ENCODE peak calls at places on chromosomes 11 and 22, in five cellular contexts. M is foreskin fibroblast, A is mucosa of descending colon, N is AG04449, E is tibial nerve. W is an unnamed sample.

GRCh38 chr22:36463783-36464184 is 17.7 kb downstream of the TXN2 start:
- DNase-seq in N (no peak), E (no peak), M (no peak), A (no peak), W (no peak)

GRCh38 chr11:64287676-64288352 is 2.2 kb downstream of the GPR137 start:
- DNase-seq in M (no peak), E (no peak), N (no peak), A (no peak), W (no peak)

GRCh38 chr11:113952070-113952469 is 22.8 kb upstream of the HTR3A start:
- DNase-seq in A (no peak), E (no peak), N (no peak), M (no peak), W (no peak)

GRCh38 chr11:65585396-65586246 is 9.8 kb downstream of the EHBP1L1 start:
- DNase-seq in E (no peak), A (no peak), M (no peak), N (no peak), W (no peak)

GRCh38 chr11:9847636-9848035 is 183.8 kb downstream of the SWAP70 start:
- DNase-seq in A (no peak), M (no peak), N (no peak), E (no peak), W (no peak)

GRCh38 chr11:62336949-62337681 is at the start of gene ASRGL1:
- DNase-seq in N (no peak), M (peak), A (peak), E (peak), W (no peak)

GRCh38 chr22:42797021-42797420 is 60.1 kb downstream of the ARFGAP3 start:
- DNase-seq in E (no peak), N (no peak), M (no peak), A (no peak), W (no peak)

GRCh38 chr11:80388133-80388532 is 947.3 kb upstream of the TENM4 start:
- DNase-seq in N (no peak), M (no peak), E (no peak), A (no peak), W (no peak)

GRCh38 chr11:44831605-44832394 is 105.0 kb downstream of the TSPAN18 start:
- DNase-seq in N (no peak), M (no peak), A (no peak), E (no peak), W (no peak)

GRCh38 chr11:76661306-76661751 is 9.2 kb downstream of the LRRC32 start:
- DNase-seq in M (no peak), A (no peak), N (no peak), E (no peak), W (no peak)

GRCh38 chr11:70383664-70384395 is 14.5 kb upstream of the CTTN start:
- DNase-seq in A (no peak), E (no peak), M (no peak), N (no peak), W (no peak)

GRCh38 chr11:17931595-17931994 is 81.3 kb downstream of the SERGEF start:
- DNase-seq in M (no peak), A (no peak), N (no peak), E (no peak), W (no peak)

GRCh38 chr11:97909544-97910394 is 1111.0 kb upstream of the CNTN5 start:
- DNase-seq in M (no peak), E (no peak), N (peak), A (no peak), W (no peak)

GRCh38 chr11:44235765-44236201 is 74.2 kb downstream of the ALX4 start:
- DNase-seq in E (no peak), A (no peak), M (no peak), N (no peak), W (no peak)

GRCh38 chr11:61771995-61772455 is 19.6 kb downstream of the MYRF start:
- DNase-seq in E (no peak), A (no peak), M (no peak), N (no peak), W (no peak)

GRCh38 chr11:14253437-14253836 is 105.5 kb downstream of the RRAS2 start:
- DNase-seq in A (no peak), E (no peak), N (no peak), M (no peak), W (no peak)

GRCh38 chr11:106723071-106723470 is 295.2 kb downstream of the GUCY1A2 start:
- DNase-seq in M (no peak), E (no peak), N (no peak), A (no peak), W (no peak)

GRCh38 chr11:120626791-120627190 is 115.2 kb downstream of the GRIK4 start:
- DNase-seq in A (no peak), N (no peak), E (no peak), M (no peak), W (no peak)

GRCh38 chr11:120625565-120625964 is 114.0 kb downstream of the GRIK4 start:
- DNase-seq in N (no peak), M (no peak), A (no peak), E (no peak), W (no peak)

GRCh38 chr11:120618399-120618798 is 106.9 kb downstream of the GRIK4 start:
- DNase-seq in A (no peak), E (no peak), M (no peak), N (no peak), W (no peak)

GRCh38 chr11:120627535-120628163 is 116.1 kb downstream of the GRIK4 start:
- DNase-seq in N (no peak), E (no peak), A (no peak), M (no peak), W (no peak)

GRCh38 chr11:120622189-120622912 is 110.8 kb downstream of the GRIK4 start:
- DNase-seq in M (no peak), N (no peak), E (no peak), A (no peak), W (no peak)
- TF ChIP-seq CTCF in M (no peak), N (no peak), E (no peak), A (no peak), W (no peak)

GRCh38 chr11:2837096-2837601 is 48.4 kb downstream of the CDKN1C start:
- DNase-seq in A (peak), M (peak), E (peak), N (no peak), W (peak)
- TF ChIP-seq CTCF in A (no peak), M (peak), E (peak), N (peak), W (peak)

GRCh38 chr22:50271011-50271394 is 823 bp upstream of the MAPK11 start:
- DNase-seq in A (no peak), N (no peak), M (no peak), E (no peak), W (no peak)
- TF ChIP-seq CTCF in A (no peak), N (no peak), M (no peak), E (no peak), W (no peak)

GRCh38 chr11:5090668-5091067 is 21.3 kb downstream of the OR52E1 start:
- DNase-seq in A (no peak), E (no peak), N (no peak), M (no peak), W (no peak)
- TF ChIP-seq CTCF in A (no peak), E (no peak), N (no peak), M (no peak), W (no peak)

DNA sequence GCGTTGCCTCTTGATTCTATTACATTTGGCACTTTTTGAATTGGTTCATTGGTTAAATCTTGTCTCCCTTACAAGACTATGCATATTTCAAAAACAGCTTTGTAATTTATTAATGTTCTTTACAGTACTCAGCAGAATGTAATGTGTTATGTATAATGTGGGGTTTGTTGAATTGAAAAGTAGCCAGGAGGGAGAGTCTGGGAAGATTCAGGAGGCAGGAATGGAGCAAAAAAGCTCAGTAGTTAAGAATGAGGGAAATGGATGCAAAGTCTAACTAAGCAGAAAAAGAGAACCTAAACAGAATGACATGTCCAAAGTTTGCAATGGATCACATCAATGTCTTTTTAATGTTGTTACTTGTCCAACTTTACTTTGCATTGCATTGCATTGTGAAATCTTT is 86.5 kb upstream of the CARD18 start:
- DNase-seq in E (no peak), M (no peak), N (no peak), A (no peak), W (no peak)
- TF ChIP-seq CTCF in E (no peak), M (no peak), N (no peak), A (no peak), W (no peak)

GRCh38 chr22:46994983-46995382 is 232.5 kb downstream of the TBC1D22A start:
- DNase-seq in M (no peak), E (no peak), A (no peak), N (no peak), W (no peak)

GRCh38 chr22:46998346-46998745 is 235.9 kb downstream of the TBC1D22A start:
- DNase-seq in N (no peak), M (no peak), A (no peak), E (no peak), W (no peak)

GRCh38 chr22:46997311-46997970 is 235.0 kb downstream of the TBC1D22A start:
- DNase-seq in N (no peak), M (no peak), E (no peak), A (no peak), W (no peak)

GRCh38 chr22:46995501-46996360 is 233.3 kb downstream of the TBC1D22A start:
- DNase-seq in M (no peak), A (no peak), E (no peak), N (no peak), W (no peak)

GRCh38 chr22:46996595-46997310 is 234.3 kb downstream of the TBC1D22A start:
- DNase-seq in N (no peak), A (no peak), E (no peak), M (no peak), W (no peak)
- TF ChIP-seq CTCF in N (peak), A (no peak), E (no peak), M (peak), W (no peak)

DNA sequence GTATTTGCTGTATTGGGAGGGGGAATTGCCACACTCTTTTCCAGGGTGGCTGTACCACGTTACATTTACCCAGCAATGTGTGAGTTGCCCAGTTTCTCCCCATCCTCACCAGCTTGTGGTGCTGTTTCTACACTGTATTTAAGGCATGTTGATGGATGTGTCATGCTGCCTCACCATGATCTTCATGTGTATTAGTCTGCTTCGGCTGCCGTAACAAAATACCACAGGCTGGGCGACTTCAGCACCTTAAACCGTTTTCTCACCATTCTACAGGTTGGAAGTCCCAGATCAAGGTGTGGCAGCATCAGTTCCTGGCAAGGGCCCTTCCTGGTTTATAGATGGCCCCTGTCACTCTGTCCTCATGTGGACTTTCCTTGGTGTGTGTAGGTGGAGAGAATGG is 169.7 kb downstream of the IGLL1 start:
- DNase-seq in E (no peak), A (no peak), M (no peak), N (no peak), W (no peak)
- TF ChIP-seq CTCF in E (no peak), A (no peak), M (no peak), N (no peak), W (no peak)

DNA sequence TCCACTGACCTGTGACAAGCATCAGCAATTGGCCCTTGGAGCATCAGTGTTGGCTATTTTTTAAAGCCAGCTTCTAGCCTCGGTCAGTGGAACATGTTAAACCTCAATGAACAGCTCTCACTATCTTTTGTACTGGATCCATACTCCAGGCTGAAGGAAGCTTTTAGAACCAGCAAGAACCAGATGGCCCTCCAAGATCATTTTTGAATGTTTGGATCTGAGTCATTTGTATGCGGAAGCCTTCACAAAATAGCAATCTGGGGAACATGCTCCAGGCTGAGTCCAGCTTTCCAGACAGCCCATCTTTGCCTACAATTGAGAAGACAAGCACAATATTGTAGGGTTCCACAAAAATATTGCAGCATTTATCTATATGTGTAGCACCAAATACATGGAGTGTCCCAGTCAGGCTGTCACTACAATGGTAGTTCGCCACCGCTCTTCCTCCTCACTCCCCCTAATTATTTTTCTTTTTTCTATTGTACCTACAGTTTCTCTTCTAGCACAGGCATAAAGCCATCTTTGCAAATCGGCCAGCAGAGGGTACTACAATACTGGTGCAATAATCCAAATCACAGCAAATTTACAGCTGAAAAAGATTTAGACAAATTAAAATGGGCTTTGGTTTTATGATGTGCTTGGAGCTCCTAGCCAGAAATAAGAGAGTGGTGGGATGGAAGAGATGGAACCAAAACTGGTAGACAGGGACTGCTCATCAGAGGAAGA is 177.4 kb upstream of the BLID start:
- DNase-seq in A (no peak), E (no peak), M (peak), N (no peak), W (no peak)
- TF ChIP-seq CTCF in A (no peak), E (no peak), M (peak), N (no peak), W (peak)

GRCh38 chr11:15821471-15821870 is 534.9 kb downstream of the SOX6 start:
- DNase-seq in M (no peak), A (no peak), N (no peak), E (no peak), W (no peak)

GRCh38 chr11:15816996-15817395 is 539.4 kb downstream of the SOX6 start:
- DNase-seq in M (no peak), N (no peak), A (no peak), E (no peak), W (no peak)

GRCh38 chr11:15816270-15816871 is 540.0 kb downstream of the SOX6 start:
- DNase-seq in N (peak), E (peak), M (no peak), A (no peak), W (no peak)

GRCh38 chr11:15818132-15818842 is 538.1 kb downstream of the SOX6 start:
- DNase-seq in M (no peak), E (no peak), A (no peak), N (no peak), W (no peak)

DNA sequence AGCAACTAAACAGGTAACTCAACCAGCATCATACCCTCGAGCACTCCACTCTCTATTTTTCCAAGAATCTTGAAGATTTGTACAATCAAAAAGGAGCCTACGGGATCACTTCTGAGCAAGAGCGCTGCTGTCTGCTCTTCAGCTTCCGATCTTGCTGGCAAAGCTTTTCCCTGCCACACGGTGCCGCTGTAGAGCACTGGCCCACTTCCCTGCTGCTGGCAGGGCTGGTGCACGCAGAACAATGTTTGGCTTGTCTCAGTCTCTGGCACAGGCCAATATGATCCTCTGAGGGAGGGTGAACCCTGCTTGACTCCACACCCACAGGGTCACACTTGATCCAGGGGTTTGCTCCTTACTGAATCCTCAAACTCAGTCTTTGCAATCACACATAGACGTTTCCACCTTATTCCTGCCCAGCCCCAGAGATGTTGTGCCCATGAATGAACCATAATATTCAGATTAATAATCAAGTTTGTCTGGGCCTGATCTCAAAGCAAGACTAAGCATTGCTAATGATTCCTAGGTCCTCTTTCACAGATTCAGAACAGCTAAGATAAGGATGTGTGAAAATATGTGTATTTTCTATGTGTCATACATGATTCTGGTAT is 536.6 kb downstream of the SOX6 start:
- DNase-seq in N (no peak), A (peak), E (peak), M (no peak), W (no peak)
- TF ChIP-seq CTCF in N (peak), A (peak), E (peak), M (peak), W (peak)